ENCODE peak calls at places on chromosomes 2 and 18, in nine cellular contexts. H is transverse colon, Q is esophagus muscularis mucosa, M is GM23338, K is GM06990, A is HCT116, J is kidney epithelial cell, O is choroid plexus epithelial cell, S is uterus. D is an unnamed sample.
A peak's percentile ranks its signal among the peaks of the same experiment; 100 is the strongest.

GRCh38 chr2:126863336-126864015 is 35.2 kb upstream of the TEX51 start:
- DNase-seq in K (no peak), A (no peak), M (no peak), H (no peak), O (no peak), S (no peak), Q (peak; percentile 84), J (no peak), D (no peak)

GRCh38 chr18:77146249-77147080 is 13.9 kb upstream of the MBP start:
- DNase-seq in A (no peak), K (no peak), M (no peak), S (no peak), O (no peak), J (no peak), H (no peak), Q (no peak), D (no peak)

GRCh38 chr2:220785181-220785580 is 786.9 kb downstream of the EPHA4 start:
- DNase-seq in M (no peak), A (no peak), J (no peak), H (no peak), Q (no peak), K (no peak), O (no peak), S (no peak), D (no peak)

GRCh38 chr2:142602418-142602989 is 275.0 kb upstream of the KYNU start:
- DNase-seq in K (no peak), O (no peak), H (no peak), M (no peak), A (no peak), Q (no peak), J (no peak), S (no peak), D (no peak)

GRCh38 chr2:235533616-235534385 is 40.0 kb downstream of the AGAP1 start:
- DNase-seq in H (no peak), O (no peak), S (no peak), J (no peak), A (no peak), K (no peak), M (no peak), Q (no peak), D (no peak)

GRCh38 chr18:62187543-62188378 is 706 bp downstream of the RELCH start:
- DNase-seq in S (peak; percentile 17), M (peak; percentile 68), H (peak; percentile 47), K (no peak), O (peak; percentile 50), J (no peak), A (no peak), Q (no peak), D (peak; percentile 31)

GRCh38 chr18:38009335-38009734 is 443.7 kb upstream of the CELF4 start:
- DNase-seq in J (no peak), A (no peak), M (no peak), Q (no peak), K (no peak), O (no peak), S (no peak), H (no peak), D (no peak)

GRCh38 chr2:152473151-152473857 is 138.3 kb downstream of the FMNL2 start:
- DNase-seq in Q (no peak), M (no peak), J (no peak), K (no peak), H (no peak), S (no peak), O (no peak), A (no peak), D (no peak)

GRCh38 chr18:14925281-14925709 is 177.3 kb downstream of the ANKRD30B start:
- DNase-seq in Q (no peak), O (no peak), A (no peak), K (no peak), H (no peak), M (no peak), J (no peak), S (no peak), D (no peak)

GRCh38 chr2:69253033-69253535 is 133.9 kb downstream of the GFPT1 start:
- DNase-seq in M (no peak), H (no peak), A (no peak), Q (no peak), S (no peak), O (peak; percentile 19), K (no peak), J (no peak), D (no peak)

GRCh38 chr2:2187196-2187595 is 143.9 kb downstream of the MYT1L start:
- DNase-seq in S (no peak), J (no peak), M (no peak), K (no peak), Q (peak; percentile 70), O (no peak), A (no peak), H (no peak), D (no peak)

GRCh38 chr2:46305767-46306166 is 8.6 kb downstream of the EPAS1 start:
- DNase-seq in Q (no peak), O (no peak), H (no peak), A (no peak), K (no peak), S (no peak), M (no peak), J (no peak), D (no peak)

GRCh38 chr2:236939751-236940229 is 145.9 kb upstream of the COPS8 start:
- DNase-seq in S (no peak), A (no peak), O (no peak), K (no peak), J (no peak), H (no peak), M (no peak), Q (peak; percentile 87), D (no peak)

GRCh38 chr2:95052804-95053535 is 27.5 kb downstream of the MAL start:
- DNase-seq in J (no peak), O (no peak), S (no peak), K (no peak), A (no peak), M (no peak), Q (no peak), H (no peak), D (no peak)

GRCh38 chr2:96113951-96114350 is 2.4 kb downstream of the ADRA2B start:
- DNase-seq in S (no peak), O (no peak), J (no peak), A (no peak), H (no peak), M (no peak), Q (no peak), K (no peak), D (no peak)

GRCh38 chr18:45413180-45413836 is 202.0 kb upstream of the SLC14A2 start:
- DNase-seq in J (no peak), Q (no peak), O (peak; percentile 64), K (no peak), H (no peak), S (no peak), A (no peak), M (no peak), D (no peak)

GRCh38 chr2:204453730-204454167 is 91.5 kb upstream of the PARD3B start:
- DNase-seq in J (no peak), H (peak; percentile 47), K (no peak), O (peak; percentile 10), S (peak; percentile 19), Q (no peak), A (no peak), M (peak; percentile 37), D (peak; percentile 84)

GRCh38 chr2:9205481-9205880 is 1.1 kb upstream of the ASAP2 start:
- DNase-seq in A (no peak), Q (no peak), M (no peak), H (no peak), S (no peak), J (no peak), O (no peak), K (no peak), D (no peak)
- H3K4me3 ChIP-seq in A (peak overlapping the region; percentile 59), Q (peak overlapping the region; percentile 79), M (peak overlapping the region; percentile 78), H (no peak overlapping the region), S (peak overlapping the region; percentile 54), J (peak overlapping the region; percentile 97), O (peak overlapping the region; percentile 62), K (no peak overlapping the region), D (no peak overlapping the region)

GRCh38 chr2:64771726-64772125 is 118.0 kb upstream of the SERTAD2 start:
- DNase-seq in Q (no peak), O (no peak), J (no peak), H (no peak), K (no peak), A (no peak), S (no peak), M (no peak), D (no peak)

GRCh38 chr2:64768426-64769033 is 114.8 kb upstream of the SERTAD2 start:
- DNase-seq in O (no peak), J (no peak), H (no peak), Q (no peak), S (no peak), A (no peak), M (peak; percentile 28), K (no peak), D (no peak)

GRCh38 chr2:64770137-64770780 is 116.5 kb upstream of the SERTAD2 start:
- DNase-seq in J (no peak), M (no peak), S (no peak), K (no peak), Q (no peak), O (peak; percentile 41), A (no peak), H (no peak), D (no peak)

GRCh38 chr2:64769392-64770044 is 115.8 kb upstream of the SERTAD2 start:
- DNase-seq in J (no peak), Q (no peak), H (peak; percentile 48), O (no peak), A (no peak), K (no peak), S (no peak), M (no peak), D (no peak)

DNA sequence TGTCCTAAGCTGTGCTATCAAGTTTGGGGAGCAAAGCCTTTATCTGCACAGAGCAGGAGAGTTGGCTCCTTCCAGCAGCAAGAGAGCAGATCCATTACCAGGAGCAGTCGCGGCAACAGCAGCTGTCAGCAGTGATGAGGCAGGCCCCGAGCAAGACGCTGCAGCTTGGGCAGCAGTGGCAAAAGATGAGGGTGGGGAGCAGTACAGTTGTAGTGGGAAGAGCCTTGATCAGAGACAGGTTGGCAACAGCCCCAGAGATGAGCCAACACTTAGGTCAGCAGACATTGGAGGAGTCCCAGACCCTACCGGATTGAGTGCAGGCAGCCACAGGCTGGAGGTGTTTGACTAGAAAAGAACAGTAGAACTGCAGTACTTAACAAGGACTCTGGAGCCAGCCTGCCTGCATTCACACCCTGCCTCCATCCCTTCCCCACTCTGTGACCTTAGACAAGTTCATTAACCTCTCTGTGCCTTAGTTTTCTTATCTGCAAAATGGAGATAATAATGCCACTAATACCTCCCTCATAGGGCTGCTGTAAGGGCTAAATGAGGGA is 117.1 kb upstream of the SERTAD2 start:
- DNase-seq in K (no peak), M (no peak), J (no peak), Q (no peak), A (no peak), H (peak; percentile 38), O (peak; percentile 70), S (peak; percentile 87), D (no peak)
- TF ChIP-seq CTCF in K (no peak), M (no peak), J (no peak), Q (peak; percentile 13), A (no peak), H (no peak), O (no peak), S (no peak), D (no peak)

GRCh38 chr2:35163948-35164347 is 1191.6 kb upstream of the CRIM1 start:
- DNase-seq in J (no peak), M (no peak), Q (no peak), O (no peak), H (no peak), A (no peak), K (no peak), S (no peak), D (no peak)
- H3K4me3 ChIP-seq in J (no peak overlapping the region), M (no peak overlapping the region), Q (no peak overlapping the region), O (no peak overlapping the region), H (no peak overlapping the region), A (no peak overlapping the region), K (no peak overlapping the region), S (no peak overlapping the region), D (no peak overlapping the region)

GRCh38 chr18:75546964-75547363 is 119.5 kb upstream of the SMIM21 start:
- DNase-seq in Q (no peak), A (no peak), H (no peak), S (no peak), J (no peak), M (peak; percentile 24), O (no peak), K (no peak), D (no peak)
- TF ChIP-seq CTCF in Q (no peak), A (peak; percentile 42), H (no peak), S (no peak), J (no peak), M (peak; percentile 54), O (no peak), K (peak; percentile 28), D (no peak)